ENCODE peak calls at places on chromosomes 12 and 14, in five cellular contexts. E, K, Q, D and I are unnamed samples.

GRCh38 chr14:64556526-64556925 is 6.8 kb downstream of the PPP1R36 start:
- DNase-seq in E (no peak), D (no peak), K (no peak), Q (peak; percentile 30), I (no peak)

GRCh38 chr14:69535230-69535848 is 39.3 kb downstream of the CCDC177 start:
- DNase-seq in E (peak; percentile 72), K (no peak), Q (peak; percentile 81), D (no peak), I (no peak)

GRCh38 chr12:81229718-81230117 is 151.8 kb downstream of the ACSS3 start:
- DNase-seq in K (no peak), E (no peak), D (no peak), Q (no peak), I (no peak)

GRCh38 chr14:28102814-28103213 is 663.8 kb upstream of the FOXG1 start:
- DNase-seq in D (no peak), Q (no peak), E (no peak), K (no peak), I (no peak)

GRCh38 chr14:69287096-69287991 is 27.4 kb downstream of the GALNT16 start:
- DNase-seq in E (peak; percentile 29), Q (peak; percentile 46), K (no peak), D (no peak), I (no peak)

GRCh38 chr12:52059582-52060497 is 8.6 kb downstream of the NR4A1 start:
- DNase-seq in Q (no peak), D (no peak), E (peak; percentile 52), K (no peak), I (no peak)

GRCh38 chr14:79580414-79580813 is 630.9 kb downstream of the DIO2 start:
- DNase-seq in Q (no peak), D (no peak), K (no peak), E (no peak), I (no peak)

GRCh38 chr12:131901431-131902331 is 7.3 kb downstream of the ULK1 start:
- DNase-seq in Q (no peak), K (no peak), D (no peak), E (no peak), I (no peak)

GRCh38 chr12:28033538-28033915 is 61.0 kb upstream of the PTHLH start:
- DNase-seq in K (no peak), D (no peak), E (no peak), Q (no peak), I (no peak)

GRCh38 chr12:6120796-6121473 is 3.5 kb downstream of the VWF start:
- DNase-seq in Q (no peak), E (no peak), D (no peak), K (no peak), I (no peak)

GRCh38 chr12:53251477-53252348 is 16.4 kb upstream of the ESPL1 start:
- DNase-seq in Q (peak; percentile 95), D (peak; percentile 93), K (peak; percentile 46), E (peak; percentile 92), I (peak; percentile 77)
- TF ChIP-seq CTCF in Q (peak; percentile 55), D (peak; percentile 43), K (peak; percentile 29), E (peak; percentile 59), I (no peak)

GRCh38 chr12:11022520-11022919 is at the start of gene TAS2R19:
- DNase-seq in Q (no peak), K (no peak), D (no peak), E (no peak), I (no peak)

GRCh38 chr12:11026118-11026517 is 3.7 kb upstream of the TAS2R19 start:
- DNase-seq in K (no peak), E (no peak), Q (peak; percentile 83), D (no peak), I (no peak)

GRCh38 chr12:11023387-11023786 is 967 bp upstream of the TAS2R19 start:
- DNase-seq in E (no peak), D (no peak), K (no peak), Q (no peak), I (no peak)
- TF ChIP-seq CTCF in E (no peak), D (no peak), K (no peak), Q (no peak), I (no peak)

GRCh38 chr12:115785548-115785947 is 491.9 kb downstream of the MED13L start:
- DNase-seq in E (no peak), D (no peak), Q (no peak), K (no peak), I (no peak)
- TF ChIP-seq CTCF in E (no peak), D (peak; percentile 8), Q (peak; percentile 47), K (no peak), I (no peak)

DNA sequence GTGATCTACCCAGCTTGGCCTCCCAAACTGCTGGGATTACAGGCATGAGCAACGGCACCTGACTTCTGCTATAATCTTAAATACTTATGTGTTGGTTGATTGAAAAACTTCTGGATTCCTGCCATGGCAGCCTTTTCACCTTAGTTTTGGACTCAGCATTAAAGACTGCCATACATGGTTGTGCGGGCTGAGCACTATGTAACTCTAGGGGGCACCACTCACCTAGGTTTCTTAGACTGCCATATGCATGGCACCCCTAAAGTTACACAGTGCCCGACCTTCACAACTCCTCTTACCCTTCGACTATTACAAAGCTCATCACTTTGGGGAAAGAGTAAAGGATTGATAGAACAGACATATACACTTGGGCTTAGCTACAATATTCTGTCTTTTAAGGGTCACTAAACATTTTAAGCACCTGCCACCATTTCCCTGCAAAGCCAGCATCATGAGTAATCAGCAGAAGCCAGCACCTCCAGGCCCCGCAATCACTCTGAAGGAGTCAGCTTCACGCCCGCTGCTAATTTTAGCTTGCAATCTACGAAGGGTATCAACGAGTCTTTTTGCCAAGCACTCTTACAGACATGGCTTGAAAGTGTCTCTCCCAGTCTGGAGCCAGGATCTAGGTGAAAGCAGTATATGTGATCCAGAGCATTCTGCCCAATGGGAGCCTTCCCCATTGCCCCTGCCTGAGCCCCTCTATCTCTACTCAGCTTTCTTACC is 59.8 kb downstream of the SUDS3 start:
- DNase-seq in D (no peak), E (peak; percentile 7), Q (peak; percentile 55), K (no peak), I (no peak)
- TF ChIP-seq CTCF in D (no peak), E (peak; percentile 26), Q (peak; percentile 84), K (no peak), I (no peak)

GRCh38 chr12:58441483-58441882 is 478.8 kb downstream of the LRIG3 start:
- DNase-seq in K (no peak), E (no peak), D (no peak), Q (no peak), I (no peak)

GRCh38 chr12:58443981-58444371 is 476.3 kb downstream of the LRIG3 start:
- DNase-seq in Q (no peak), K (no peak), E (peak; percentile 7), D (no peak), I (no peak)

DNA sequence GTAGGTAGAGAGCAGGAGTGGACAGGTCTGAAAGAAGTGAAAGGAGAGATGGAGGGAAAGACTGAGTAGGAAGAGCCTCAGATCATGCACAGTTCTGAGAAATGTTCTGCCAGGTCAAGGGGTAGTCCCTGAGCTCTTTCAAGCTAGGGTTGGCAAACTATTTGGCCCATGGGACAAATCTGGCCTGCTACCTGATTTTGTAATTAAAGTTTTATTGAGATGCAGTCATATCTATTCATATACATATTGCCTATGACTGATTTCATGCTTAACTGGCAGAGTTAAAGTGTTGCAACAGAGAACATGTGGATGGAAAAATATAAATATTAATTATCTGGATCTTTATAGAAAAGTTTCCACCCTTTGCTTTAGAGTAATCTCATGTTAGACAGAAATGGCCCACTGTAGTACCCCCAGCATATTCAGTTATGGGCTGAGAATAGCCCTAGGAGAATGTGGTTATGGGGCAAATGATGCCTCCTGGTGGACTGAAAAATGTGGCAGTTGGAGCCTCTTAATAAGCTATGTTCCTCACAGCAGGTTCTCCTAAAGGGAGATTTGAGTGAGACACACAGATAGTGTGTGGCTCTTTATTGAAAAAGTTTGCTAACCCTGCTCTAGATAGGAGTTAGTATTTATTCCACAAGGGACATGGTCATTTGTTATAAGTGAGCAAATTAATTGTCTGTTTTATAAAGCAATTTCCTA is 476.9 kb downstream of the LRIG3 start:
- DNase-seq in Q (peak; percentile 45), D (no peak), E (peak; percentile 26), K (no peak), I (no peak)
- TF ChIP-seq CTCF in Q (peak; percentile 79), D (peak; percentile 30), E (peak; percentile 45), K (peak; percentile 16), I (no peak)

GRCh38 chr14:92464716-92465115 is 48.9 kb upstream of the RIN3 start:
- DNase-seq in K (no peak), D (no peak), Q (no peak), E (no peak), I (no peak)

GRCh38 chr14:92463141-92463540 is 50.4 kb upstream of the RIN3 start:
- DNase-seq in K (no peak), Q (no peak), E (no peak), D (no peak), I (no peak)

GRCh38 chr14:92466068-92466458 is 47.5 kb upstream of the RIN3 start:
- DNase-seq in Q (no peak), K (no peak), E (no peak), D (no peak), I (no peak)

GRCh38 chr14:92464156-92464555 is 49.4 kb upstream of the RIN3 start:
- DNase-seq in E (no peak), K (no peak), Q (no peak), D (no peak), I (no peak)

DNA sequence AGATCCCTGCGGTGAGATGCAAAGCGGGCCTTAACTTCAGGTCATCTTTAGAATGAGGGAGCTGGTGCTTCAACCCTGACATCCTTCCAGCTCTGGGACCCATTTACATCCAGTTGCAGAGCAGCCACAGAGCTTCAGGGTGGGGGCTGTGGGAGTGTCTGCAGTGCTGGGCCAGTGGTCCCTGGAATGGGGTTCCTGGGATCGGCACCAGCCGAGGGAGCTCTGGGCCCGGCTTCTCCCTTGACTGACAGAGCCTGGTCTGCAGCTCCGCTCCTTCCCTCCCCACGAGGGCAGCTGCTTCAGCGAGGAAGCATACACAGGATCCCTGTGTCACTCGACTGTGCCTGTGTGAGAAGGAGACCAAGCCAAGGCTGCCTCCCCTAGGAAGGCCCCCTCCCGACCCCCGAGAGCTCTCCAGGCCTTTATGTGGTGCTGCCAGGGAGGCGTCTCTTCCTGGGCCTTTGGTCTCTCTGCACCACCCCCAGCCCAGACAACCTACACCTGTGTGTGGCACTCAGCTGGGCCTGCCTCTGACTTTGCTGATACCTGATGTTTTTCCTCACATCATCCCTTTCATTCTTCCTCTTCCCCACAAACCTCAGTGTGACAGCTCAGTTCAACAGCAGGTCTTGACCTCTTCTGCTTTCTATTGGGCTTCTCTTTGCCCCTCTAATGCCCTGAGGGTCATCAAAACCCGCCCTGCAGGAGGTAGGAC is 48.1 kb upstream of the RIN3 start:
- DNase-seq in D (no peak), Q (peak; percentile 27), K (no peak), E (no peak), I (no peak)
- TF ChIP-seq CTCF in D (no peak), Q (no peak), K (no peak), E (no peak), I (no peak)

DNA sequence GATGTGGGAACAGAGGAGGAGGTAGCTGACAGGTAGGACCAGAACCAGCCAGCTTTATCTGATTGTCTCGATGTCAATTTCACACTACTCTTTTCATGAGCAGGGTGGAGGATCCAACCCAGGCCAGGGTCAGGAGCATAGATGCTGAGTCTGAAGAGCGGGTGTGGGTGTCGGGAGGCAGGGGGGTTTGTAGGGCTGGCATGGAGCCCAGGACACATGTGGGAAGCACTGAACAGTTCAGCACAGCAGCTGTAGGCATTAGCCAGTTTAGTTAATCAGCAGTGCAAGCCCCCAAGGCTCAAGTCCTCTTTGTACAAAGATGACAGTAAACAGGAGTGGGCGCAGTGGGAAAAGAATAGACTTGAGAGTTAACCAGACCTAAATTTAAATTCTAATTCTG is 213.6 kb downstream of the PELI2 start:
- DNase-seq in E (no peak), Q (no peak), D (no peak), K (no peak), I (no peak)
- TF ChIP-seq CTCF in E (no peak), Q (no peak), D (no peak), K (no peak), I (no peak)

GRCh38 chr12:48192861-48193260 is 9.4 kb downstream of the CCDC184 start:
- DNase-seq in K (no peak), Q (no peak), E (no peak), D (no peak), I (no peak)
- TF ChIP-seq CTCF in K (no peak), Q (no peak), E (no peak), D (no peak), I (no peak)